ENCODE peak calls at places on chromosomes 12 and 14, in eight cellular contexts. W, A, E, R, P, L, T and V are unnamed samples.

GRCh38 chr12:5390174-5390799 is 41.6 kb upstream of the NTF3 start:
- DNase-seq in W (no peak), A (no peak), E (no peak), R (no peak), P (no peak), L (no peak), T (no peak), V (no peak)

GRCh38 chr12:11171953-11172675 is 1.1 kb downstream of the SMIM10L1 start:
- DNase-seq in W (peak; percentile 58), A (no peak), E (no peak), R (no peak), P (peak; percentile 4), L (no peak), T (no peak), V (no peak)

GRCh38 chr14:92525318-92526095 is 11.9 kb downstream of the RIN3 start:
- DNase-seq in W (no peak), A (no peak), E (no peak), R (no peak), P (no peak), L (no peak), T (no peak), V (no peak)

GRCh38 chr14:104135904-104136471 is 2.4 kb upstream of the KIF26A start:
- DNase-seq in W (no peak), A (no peak), E (no peak), R (no peak), P (no peak), L (no peak), T (peak; percentile 5), V (no peak)

GRCh38 chr12:60263146-60263545 is 667.3 kb downstream of the SLC16A7 start:
- DNase-seq in W (no peak), A (no peak), E (no peak), R (no peak), P (no peak), L (no peak), T (no peak), V (no peak)

GRCh38 chr14:58738189-58738836 is 100.6 kb downstream of the DACT1 start:
- DNase-seq in W (no peak), A (no peak), E (peak; percentile 78), R (no peak), P (peak; percentile 65), L (no peak), T (no peak), V (no peak)

GRCh38 chr12:32671930-32672785 is 6.9 kb upstream of the DNM1L start:
- DNase-seq in W (peak; percentile 88), A (peak; percentile 5), E (peak; percentile 67), R (no peak), P (peak; percentile 74), L (peak; percentile 45), T (no peak), V (no peak)

GRCh38 chr14:79551591-79551990 is 659.7 kb downstream of the DIO2 start:
- DNase-seq in W (peak; percentile 14), A (no peak), E (no peak), R (no peak), P (no peak), L (peak; percentile 80), T (no peak), V (no peak)

GRCh38 chr14:101173698-101174521 is 270.4 kb upstream of the RTL1 start:
- DNase-seq in W (peak; percentile 41), A (no peak), E (no peak), R (no peak), P (no peak), L (no peak), T (no peak), V (no peak)

GRCh38 chr12:6963016-6963731 is 7.3 kb downstream of the PHB2 start:
- DNase-seq in W (peak; percentile 16), A (no peak), E (no peak), R (no peak), P (no peak), L (peak; percentile 92), T (no peak), V (no peak)